ENCODE peak calls at places on chromosomes 7 and 10, in ten cellular contexts. One of them, this sample, is unnamed.

GRCh38 chr10:58477122-58477521 is 35.5 kb upstream of the BICC1 start:
- DNase-seq in GM23338: peak; percentile 69
- DNase-seq in NCI-H82: no peak
- DNase-seq in endothelial cell of umbilical vein: no peak
- DNase-seq in ecto neural progenitor cell: no peak
- DNase-seq in epithelial cell of esophagus: no peak
- DNase-seq in NCI-H526 treated with DMSO at 0.1 percent for 48 hours: no peak
- DNase-seq in cardiac muscle cell: peak; percentile 94
- DNase-seq in naive thymus-derived CD4-positive, alpha-beta T cell: no peak
- DNase-seq in NT2/D1: peak; percentile 32
- DNase-seq in this sample: no peak

GRCh38 chr7:114527589-114527988 is 113.0 kb downstream of the FOXP2 start:
- DNase-seq in GM23338: no peak
- DNase-seq in NCI-H82: peak; percentile 90
- DNase-seq in endothelial cell of umbilical vein: no peak
- DNase-seq in ecto neural progenitor cell: no peak
- DNase-seq in epithelial cell of esophagus: no peak
- DNase-seq in NCI-H526 treated with DMSO at 0.1 percent for 48 hours: no peak
- DNase-seq in cardiac muscle cell: no peak
- DNase-seq in naive thymus-derived CD4-positive, alpha-beta T cell: no peak
- DNase-seq in NT2/D1: no peak
- DNase-seq in this sample: no peak

GRCh38 chr10:111934926-111935325 is 248.6 kb downstream of the GPAM start:
- DNase-seq in GM23338: no peak
- DNase-seq in NCI-H82: no peak
- DNase-seq in endothelial cell of umbilical vein: no peak
- DNase-seq in ecto neural progenitor cell: no peak
- DNase-seq in epithelial cell of esophagus: no peak
- DNase-seq in NCI-H526 treated with DMSO at 0.1 percent for 48 hours: no peak
- DNase-seq in cardiac muscle cell: no peak
- DNase-seq in naive thymus-derived CD4-positive, alpha-beta T cell: no peak
- DNase-seq in NT2/D1: no peak
- DNase-seq in this sample: no peak

GRCh38 chr10:11473128-11473760 is 138.2 kb downstream of the USP6NL start:
- DNase-seq in GM23338: peak; percentile 82
- DNase-seq in NCI-H82: no peak
- DNase-seq in endothelial cell of umbilical vein: no peak
- DNase-seq in ecto neural progenitor cell: no peak
- DNase-seq in epithelial cell of esophagus: no peak
- DNase-seq in NCI-H526 treated with DMSO at 0.1 percent for 48 hours: no peak
- DNase-seq in cardiac muscle cell: peak; percentile 28
- DNase-seq in naive thymus-derived CD4-positive, alpha-beta T cell: no peak
- DNase-seq in NT2/D1: no peak
- DNase-seq in this sample: no peak

GRCh38 chr7:77738871-77739270 is 42.6 kb downstream of the RSBN1L start:
- DNase-seq in GM23338: no peak
- DNase-seq in NCI-H82: no peak
- DNase-seq in endothelial cell of umbilical vein: peak; percentile 83
- DNase-seq in ecto neural progenitor cell: no peak
- DNase-seq in epithelial cell of esophagus: no peak
- DNase-seq in NCI-H526 treated with DMSO at 0.1 percent for 48 hours: no peak
- DNase-seq in cardiac muscle cell: peak; percentile 25
- DNase-seq in naive thymus-derived CD4-positive, alpha-beta T cell: no peak
- DNase-seq in NT2/D1: no peak
- DNase-seq in this sample: no peak

GRCh38 chr10:109018892-109019507 is 904.3 kb downstream of the XPNPEP1 start:
- DNase-seq in GM23338: no peak
- DNase-seq in NCI-H82: no peak
- DNase-seq in endothelial cell of umbilical vein: no peak
- DNase-seq in ecto neural progenitor cell: no peak
- DNase-seq in epithelial cell of esophagus: no peak
- DNase-seq in NCI-H526 treated with DMSO at 0.1 percent for 48 hours: no peak
- DNase-seq in cardiac muscle cell: peak; percentile 4
- DNase-seq in naive thymus-derived CD4-positive, alpha-beta T cell: no peak
- DNase-seq in NT2/D1: no peak
- DNase-seq in this sample: no peak

GRCh38 chr7:89385414-89385813 is 589.9 kb upstream of the TEX47 start:
- DNase-seq in GM23338: no peak
- DNase-seq in NCI-H82: no peak
- DNase-seq in endothelial cell of umbilical vein: no peak
- DNase-seq in ecto neural progenitor cell: no peak
- DNase-seq in epithelial cell of esophagus: no peak
- DNase-seq in NCI-H526 treated with DMSO at 0.1 percent for 48 hours: no peak
- DNase-seq in cardiac muscle cell: no peak
- DNase-seq in naive thymus-derived CD4-positive, alpha-beta T cell: no peak
- DNase-seq in NT2/D1: no peak
- DNase-seq in this sample: no peak

GRCh38 chr7:133940368-133940767 is 186.8 kb upstream of the LRGUK start:
- DNase-seq in GM23338: no peak
- DNase-seq in NCI-H82: peak; percentile 75
- DNase-seq in endothelial cell of umbilical vein: no peak
- DNase-seq in ecto neural progenitor cell: no peak
- DNase-seq in epithelial cell of esophagus: no peak
- DNase-seq in NCI-H526 treated with DMSO at 0.1 percent for 48 hours: no peak
- DNase-seq in cardiac muscle cell: no peak
- DNase-seq in naive thymus-derived CD4-positive, alpha-beta T cell: no peak
- DNase-seq in NT2/D1: no peak
- DNase-seq in this sample: no peak

GRCh38 chr10:128481152-128481551 is 354.9 kb upstream of the MKI67 start:
- DNase-seq in GM23338: no peak
- DNase-seq in NCI-H82: no peak
- DNase-seq in endothelial cell of umbilical vein: no peak
- DNase-seq in ecto neural progenitor cell: no peak
- DNase-seq in epithelial cell of esophagus: no peak
- DNase-seq in NCI-H526 treated with DMSO at 0.1 percent for 48 hours: no peak
- DNase-seq in cardiac muscle cell: no peak
- DNase-seq in naive thymus-derived CD4-positive, alpha-beta T cell: no peak
- DNase-seq in NT2/D1: no peak
- DNase-seq in this sample: no peak

GRCh38 chr10:3935933-3936359 is 150.9 kb upstream of the KLF6 start:
- DNase-seq in GM23338: no peak
- DNase-seq in NCI-H82: no peak
- DNase-seq in endothelial cell of umbilical vein: peak; percentile 98
- DNase-seq in ecto neural progenitor cell: no peak
- DNase-seq in epithelial cell of esophagus: peak; percentile 35
- DNase-seq in NCI-H526 treated with DMSO at 0.1 percent for 48 hours: no peak
- DNase-seq in cardiac muscle cell: no peak
- DNase-seq in naive thymus-derived CD4-positive, alpha-beta T cell: no peak
- DNase-seq in NT2/D1: no peak
- DNase-seq in this sample: no peak

GRCh38 chr10:106226831-106227230 is 937.7 kb downstream of the SORCS1 start:
- DNase-seq in GM23338: no peak
- DNase-seq in NCI-H82: no peak
- DNase-seq in endothelial cell of umbilical vein: no peak
- DNase-seq in ecto neural progenitor cell: no peak
- DNase-seq in epithelial cell of esophagus: peak; percentile 30
- DNase-seq in NCI-H526 treated with DMSO at 0.1 percent for 48 hours: no peak
- DNase-seq in cardiac muscle cell: no peak
- DNase-seq in naive thymus-derived CD4-positive, alpha-beta T cell: no peak
- DNase-seq in NT2/D1: no peak
- DNase-seq in this sample: no peak

GRCh38 chr10:98265403-98266378 is 2.3 kb downstream of the LOXL4 start:
- DNase-seq in GM23338: no peak
- DNase-seq in NCI-H82: no peak
- DNase-seq in endothelial cell of umbilical vein: no peak
- DNase-seq in ecto neural progenitor cell: peak; percentile 40
- DNase-seq in epithelial cell of esophagus: peak; percentile 26
- DNase-seq in NCI-H526 treated with DMSO at 0.1 percent for 48 hours: no peak
- DNase-seq in cardiac muscle cell: no peak
- DNase-seq in naive thymus-derived CD4-positive, alpha-beta T cell: no peak
- DNase-seq in NT2/D1: no peak
- DNase-seq in this sample: no peak

GRCh38 chr7:55130079-55130476 is 111.3 kb downstream of the EGFR start:
- DNase-seq in GM23338: no peak
- DNase-seq in NCI-H82: no peak
- DNase-seq in endothelial cell of umbilical vein: no peak
- DNase-seq in ecto neural progenitor cell: no peak
- DNase-seq in epithelial cell of esophagus: peak; percentile 60
- DNase-seq in NCI-H526 treated with DMSO at 0.1 percent for 48 hours: no peak
- DNase-seq in cardiac muscle cell: peak; percentile 68
- DNase-seq in naive thymus-derived CD4-positive, alpha-beta T cell: no peak
- DNase-seq in NT2/D1: no peak
- DNase-seq in this sample: no peak

GRCh38 chr7:14144109-14144508 is 154.6 kb upstream of the ETV1 start:
- DNase-seq in GM23338: no peak
- DNase-seq in NCI-H82: no peak
- DNase-seq in endothelial cell of umbilical vein: no peak
- DNase-seq in ecto neural progenitor cell: no peak
- DNase-seq in epithelial cell of esophagus: no peak
- DNase-seq in NCI-H526 treated with DMSO at 0.1 percent for 48 hours: no peak
- DNase-seq in cardiac muscle cell: no peak
- DNase-seq in naive thymus-derived CD4-positive, alpha-beta T cell: no peak
- DNase-seq in NT2/D1: no peak
- DNase-seq in this sample: no peak

GRCh38 chr10:71887767-71888166 is 36.7 kb upstream of the PSAP start:
- DNase-seq in GM23338: no peak
- DNase-seq in NCI-H82: no peak
- DNase-seq in endothelial cell of umbilical vein: no peak
- DNase-seq in ecto neural progenitor cell: no peak
- DNase-seq in epithelial cell of esophagus: no peak
- DNase-seq in NCI-H526 treated with DMSO at 0.1 percent for 48 hours: no peak
- DNase-seq in cardiac muscle cell: no peak
- DNase-seq in naive thymus-derived CD4-positive, alpha-beta T cell: no peak
- DNase-seq in NT2/D1: no peak
- DNase-seq in this sample: no peak

GRCh38 chr7:142853739-142854504 is 954 bp upstream of the EPHB6 start:
- DNase-seq in GM23338: peak; percentile 91
- DNase-seq in NCI-H82: peak; percentile 84
- DNase-seq in endothelial cell of umbilical vein: peak; percentile 77
- DNase-seq in ecto neural progenitor cell: peak; percentile 83
- DNase-seq in epithelial cell of esophagus: peak; percentile 66
- DNase-seq in NCI-H526 treated with DMSO at 0.1 percent for 48 hours: peak; percentile 60
- DNase-seq in cardiac muscle cell: peak; percentile 68
- DNase-seq in naive thymus-derived CD4-positive, alpha-beta T cell: peak; percentile 72
- DNase-seq in NT2/D1: peak; percentile 66
- DNase-seq in this sample: no peak

GRCh38 chr10:71144824-71145223 is 67.5 kb upstream of the UNC5B start:
- DNase-seq in GM23338: no peak
- DNase-seq in NCI-H82: no peak
- DNase-seq in endothelial cell of umbilical vein: no peak
- DNase-seq in ecto neural progenitor cell: no peak
- DNase-seq in epithelial cell of esophagus: no peak
- DNase-seq in NCI-H526 treated with DMSO at 0.1 percent for 48 hours: no peak
- DNase-seq in cardiac muscle cell: no peak
- DNase-seq in naive thymus-derived CD4-positive, alpha-beta T cell: no peak
- DNase-seq in NT2/D1: no peak
- DNase-seq in this sample: no peak

GRCh38 chr10:24097771-24098207 is 111.1 kb upstream of the KIAA1217 start:
- DNase-seq in GM23338: no peak
- DNase-seq in NCI-H82: no peak
- DNase-seq in endothelial cell of umbilical vein: no peak
- DNase-seq in ecto neural progenitor cell: no peak
- DNase-seq in epithelial cell of esophagus: no peak
- DNase-seq in NCI-H526 treated with DMSO at 0.1 percent for 48 hours: no peak
- DNase-seq in cardiac muscle cell: no peak
- DNase-seq in naive thymus-derived CD4-positive, alpha-beta T cell: no peak
- DNase-seq in NT2/D1: no peak
- DNase-seq in this sample: no peak

GRCh38 chr7:115289966-115290365 is 368.1 kb downstream of the MDFIC start:
- DNase-seq in GM23338: no peak
- DNase-seq in NCI-H82: no peak
- DNase-seq in endothelial cell of umbilical vein: no peak
- DNase-seq in ecto neural progenitor cell: no peak
- DNase-seq in epithelial cell of esophagus: no peak
- DNase-seq in NCI-H526 treated with DMSO at 0.1 percent for 48 hours: no peak
- DNase-seq in cardiac muscle cell: no peak
- DNase-seq in naive thymus-derived CD4-positive, alpha-beta T cell: no peak
- DNase-seq in NT2/D1: no peak
- DNase-seq in this sample: no peak

GRCh38 chr7:102260856-102261255 is 25.8 kb upstream of the SH2B2 start:
- DNase-seq in GM23338: peak; percentile 57
- DNase-seq in NCI-H82: peak; percentile 18
- DNase-seq in endothelial cell of umbilical vein: no peak
- DNase-seq in ecto neural progenitor cell: no peak
- DNase-seq in epithelial cell of esophagus: no peak
- DNase-seq in NCI-H526 treated with DMSO at 0.1 percent for 48 hours: no peak
- DNase-seq in cardiac muscle cell: peak; percentile 75
- DNase-seq in naive thymus-derived CD4-positive, alpha-beta T cell: no peak
- DNase-seq in NT2/D1: no peak
- DNase-seq in this sample: no peak

GRCh38 chr7:17021205-17021604 is 139.4 kb upstream of the AGR3 start:
- DNase-seq in GM23338: no peak
- DNase-seq in NCI-H82: no peak
- DNase-seq in endothelial cell of umbilical vein: no peak
- DNase-seq in ecto neural progenitor cell: no peak
- DNase-seq in epithelial cell of esophagus: peak; percentile 94
- DNase-seq in NCI-H526 treated with DMSO at 0.1 percent for 48 hours: no peak
- DNase-seq in cardiac muscle cell: peak; percentile 62
- DNase-seq in naive thymus-derived CD4-positive, alpha-beta T cell: no peak
- DNase-seq in NT2/D1: no peak
- DNase-seq in this sample: no peak

GRCh38 chr10:125159932-125160855 is at the start of gene CTBP2:
- DNase-seq in GM23338: peak; percentile 75
- DNase-seq in NCI-H82: peak; percentile 87
- DNase-seq in endothelial cell of umbilical vein: peak; percentile 36
- DNase-seq in ecto neural progenitor cell: peak; percentile 80
- DNase-seq in epithelial cell of esophagus: no peak
- DNase-seq in NCI-H526 treated with DMSO at 0.1 percent for 48 hours: peak; percentile 19
- DNase-seq in cardiac muscle cell: peak; percentile 66
- DNase-seq in naive thymus-derived CD4-positive, alpha-beta T cell: no peak
- DNase-seq in NT2/D1: no peak
- DNase-seq in this sample: peak; percentile 58

GRCh38 chr7:152025937-152026890 is 740 bp downstream of the GALNT11 start:
- DNase-seq in GM23338: no peak
- DNase-seq in NCI-H82: no peak
- DNase-seq in endothelial cell of umbilical vein: no peak
- DNase-seq in ecto neural progenitor cell: no peak
- DNase-seq in epithelial cell of esophagus: peak; percentile 36
- DNase-seq in NCI-H526 treated with DMSO at 0.1 percent for 48 hours: no peak
- DNase-seq in cardiac muscle cell: no peak
- DNase-seq in naive thymus-derived CD4-positive, alpha-beta T cell: no peak
- DNase-seq in NT2/D1: no peak
- DNase-seq in this sample: no peak

GRCh38 chr10:43305881-43306280 is 39.0 kb upstream of the RASGEF1A start:
- DNase-seq in GM23338: no peak
- DNase-seq in NCI-H82: no peak
- DNase-seq in endothelial cell of umbilical vein: no peak
- DNase-seq in ecto neural progenitor cell: no peak
- DNase-seq in epithelial cell of esophagus: peak; percentile 11
- DNase-seq in NCI-H526 treated with DMSO at 0.1 percent for 48 hours: no peak
- DNase-seq in cardiac muscle cell: peak; percentile 70
- DNase-seq in naive thymus-derived CD4-positive, alpha-beta T cell: no peak
- DNase-seq in NT2/D1: no peak
- DNase-seq in this sample: no peak